ENCODE peak calls at places on chromosomes 11 and 22, in ten cellular contexts. N is Panc1, M is HCT116, O is HepG2, Q is transverse colon, T is stomach, S is GM12892, W is prostate gland, R is GM23338, B is GM12878. L is an unnamed sample.

GRCh38 chr22:41445171-41446056 is 1.2 kb downstream of the TOB2 start:
- DNase-seq in N (no peak), M (no peak), Q (peak), W (peak), B (no peak), S (no peak), R (peak), O (no peak), T (peak), L (no peak)

GRCh38 chr11:118899706-118900360 is 16.1 kb downstream of the CXCR5 start:
- DNase-seq in M (no peak), B (no peak), N (no peak), W (no peak), T (no peak), O (no peak), R (no peak), Q (no peak), S (no peak), L (no peak)

GRCh38 chr11:9774591-9775392 is 110.9 kb downstream of the SWAP70 start:
- DNase-seq in Q (no peak), T (no peak), R (no peak), S (no peak), B (no peak), O (no peak), N (no peak), M (no peak), W (no peak), L (no peak)

GRCh38 chr22:19767427-19768380 is 7.1 kb downstream of the TBX1 start:
- DNase-seq in W (no peak), T (no peak), R (peak), S (no peak), B (no peak), M (peak), N (no peak), Q (no peak), O (peak), L (no peak)

GRCh38 chr11:45511566-45511965 is 153.9 kb downstream of the CHST1 start:
- DNase-seq in O (no peak), W (no peak), T (no peak), M (no peak), R (no peak), Q (no peak), N (no peak), B (no peak), S (no peak), L (no peak)

GRCh38 chr11:134471341-134472187 is 59.5 kb upstream of the B3GAT1 start:
- DNase-seq in M (no peak), W (no peak), T (no peak), O (no peak), S (no peak), R (no peak), B (no peak), Q (no peak), N (no peak), L (no peak)

GRCh38 chr11:8099291-8099899 is 18.4 kb downstream of the TUB start:
- DNase-seq in T (peak), N (peak), W (peak), M (peak), B (no peak), O (peak), R (peak), S (no peak), Q (peak), L (no peak)

GRCh38 chr11:114563077-114563476 is 3.4 kb upstream of the NXPE1 start:
- DNase-seq in T (no peak), N (no peak), B (no peak), S (no peak), O (no peak), Q (no peak), W (no peak), R (no peak), M (peak), L (no peak)

GRCh38 chr11:106482920-106483761 is 405.7 kb downstream of the AASDHPPT start:
- DNase-seq in W (no peak), M (no peak), Q (no peak), T (no peak), N (peak), B (no peak), S (no peak), O (peak), R (no peak), L (no peak)

GRCh38 chr11:28542556-28542955 is 434.4 kb downstream of the METTL15 start:
- DNase-seq in T (no peak), B (no peak), Q (no peak), R (no peak), M (no peak), S (no peak), N (no peak), W (no peak), O (no peak), L (no peak)

GRCh38 chr22:27116295-27116694 is 458.9 kb downstream of the MIAT start:
- DNase-seq in Q (no peak), W (peak), T (no peak), R (no peak), N (no peak), S (no peak), M (no peak), B (no peak), O (no peak), L (no peak)

GRCh38 chr22:50114221-50114981 is 24.6 kb downstream of the MOV10L1 start:
- DNase-seq in M (no peak), R (no peak), Q (no peak), O (no peak), T (no peak), N (no peak), B (no peak), S (no peak), W (no peak), L (no peak)

GRCh38 chr22:26553056-26553752 is 36.7 kb downstream of the TPST2 start:
- DNase-seq in O (no peak), B (no peak), T (no peak), S (no peak), N (no peak), W (no peak), R (no peak), Q (no peak), M (no peak), L (no peak)

GRCh38 chr11:46367244-46367915 is 14.1 kb upstream of the MDK start:
- DNase-seq in O (peak), R (peak), B (no peak), N (no peak), S (peak), Q (peak), W (peak), T (peak), M (no peak), L (no peak)

GRCh38 chr11:122721964-122722266 is 66.4 kb downstream of the UBASH3B start:
- DNase-seq in M (peak), S (no peak), W (no peak), N (no peak), Q (no peak), O (no peak), R (no peak), T (no peak), B (no peak), L (no peak)

GRCh38 chr11:93054881-93055280 is 85.4 kb downstream of the MTNR1B start:
- DNase-seq in R (no peak), Q (no peak), S (no peak), W (no peak), N (peak), T (no peak), M (peak), B (no peak), O (peak), L (no peak)

GRCh38 chr11:57311109-57311936 is 13.4 kb downstream of the TNKS1BP1 start:
- DNase-seq in S (peak), N (no peak), Q (peak), B (peak), W (peak), O (peak), T (peak), R (peak), M (peak), L (peak)

GRCh38 chr11:4539603-4540219 is 5.3 kb upstream of the OR52M1 start:
- DNase-seq in S (peak), Q (peak), T (peak), R (peak), W (peak), M (no peak), N (peak), O (peak), B (no peak), L (peak)

GRCh38 chr11:75406338-75406777 is 7.0 kb downstream of the RPS3 start:
- DNase-seq in N (no peak), R (no peak), B (no peak), O (no peak), Q (no peak), W (no peak), S (no peak), T (no peak), M (no peak), L (no peak)

GRCh38 chr11:65637794-65638317 is at the start of gene SIPA1:
- DNase-seq in S (peak), M (peak), Q (peak), R (peak), W (peak), O (peak), N (peak), B (no peak), T (peak), L (peak)

GRCh38 chr11:64186205-64187165 is 514 bp downstream of the STIP1 start:
- DNase-seq in Q (peak), N (no peak), O (no peak), B (no peak), M (no peak), S (no peak), R (peak), W (peak), T (no peak), L (no peak)

GRCh38 chr22:46971776-46972150 is 209.3 kb downstream of the TBC1D22A start:
- DNase-seq in M (no peak), R (no peak), N (no peak), W (no peak), B (no peak), O (no peak), S (no peak), T (no peak), Q (no peak), L (no peak)

GRCh38 chr11:73236879-73237278 is 18.8 kb downstream of the P2RY2 start:
- DNase-seq in S (peak), W (no peak), T (peak), Q (peak), O (peak), B (no peak), N (peak), M (peak), R (peak), L (peak)

GRCh38 chr22:39388261-39389011 is 11.1 kb upstream of the TAB1 start:
- DNase-seq in W (peak), O (peak), M (peak), T (peak), N (no peak), R (peak), S (peak), B (no peak), Q (peak), L (peak)

GRCh38 chr11:33530824-33531223 is 169.8 kb downstream of the C11orf91 start:
- DNase-seq in B (no peak), M (no peak), W (no peak), R (no peak), O (no peak), N (no peak), T (no peak), Q (no peak), S (no peak), L (no peak)

GRCh38 chr22:42993651-42994275 is 21.2 kb downstream of the PACSIN2 start:
- DNase-seq in S (no peak), O (peak), M (no peak), T (peak), N (no peak), R (no peak), Q (no peak), B (no peak), W (peak), L (no peak)

GRCh38 chr11:123454060-123454651 is 24.1 kb downstream of the GRAMD1B start:
- DNase-seq in Q (peak), T (no peak), R (no peak), B (no peak), N (no peak), W (no peak), O (no peak), M (peak), S (no peak), L (no peak)

GRCh38 chr11:12288212-12288933 is 89.0 kb upstream of the PARVA start:
- DNase-seq in Q (peak), B (no peak), W (peak), N (peak), T (peak), M (peak), O (peak), R (peak), S (peak), L (peak)

GRCh38 chr11:11243258-11243789 is 109.7 kb downstream of the CSNK2A3 start:
- DNase-seq in R (no peak), M (no peak), O (no peak), T (no peak), S (no peak), N (no peak), W (no peak), B (no peak), Q (no peak), L (no peak)

GRCh38 chr22:30435674-30436126 is 10.1 kb downstream of the MTFP1 start:
- DNase-seq in R (no peak), N (no peak), B (no peak), M (peak), O (no peak), S (no peak), Q (peak), W (no peak), T (peak), L (no peak)

GRCh38 chr11:77842451-77843121 is 21.6 kb downstream of the AAMDC start:
- DNase-seq in B (no peak), T (no peak), W (no peak), M (no peak), Q (no peak), R (no peak), N (no peak), O (no peak), S (no peak), L (no peak)

DNA sequence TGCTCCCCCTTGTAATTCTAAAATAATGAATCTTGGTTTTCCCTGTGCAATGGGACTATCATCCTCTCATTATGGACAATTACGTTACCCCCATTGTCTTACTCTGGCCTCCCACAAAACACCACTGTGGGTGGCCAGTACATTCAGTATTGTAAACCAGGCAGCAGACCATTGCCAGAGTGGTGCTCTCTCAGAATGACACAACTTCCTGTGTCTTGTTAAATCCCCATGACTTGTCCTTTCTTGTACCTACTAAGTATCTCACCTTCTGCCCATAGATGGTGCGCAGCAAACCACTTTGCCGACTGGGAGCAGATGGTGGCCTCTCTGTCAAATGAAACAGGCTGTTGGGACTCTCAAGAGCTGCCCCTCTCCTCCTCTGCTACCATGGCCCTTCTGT is 287.1 kb upstream of the RAG2 start:
- DNase-seq in S (no peak), N (no peak), Q (no peak), O (no peak), B (no peak), M (no peak), R (no peak), W (no peak), T (no peak), L (no peak)
- TF ChIP-seq POLR2AphosphoS5 in S (no peak), N (no peak), Q (no peak), O (no peak), B (no peak), M (no peak), R (no peak), W (no peak), T (no peak), L (no peak)

GRCh38 chr22:44736581-44737413 is 15.6 kb upstream of the ARHGAP8 start:
- DNase-seq in R (no peak), Q (no peak), W (no peak), O (no peak), T (no peak), B (no peak), S (no peak), N (no peak), M (no peak), L (no peak)

GRCh38 chr22:44737414-44738346 is 14.7 kb upstream of the ARHGAP8 start:
- DNase-seq in B (no peak), R (no peak), O (no peak), W (no peak), T (no peak), N (no peak), M (no peak), Q (no peak), S (no peak), L (no peak)

GRCh38 chr22:44738347-44738715 is 14.0 kb upstream of the ARHGAP8 start:
- DNase-seq in B (no peak), O (peak), R (no peak), N (no peak), M (no peak), S (no peak), W (no peak), T (peak), Q (peak), L (no peak)

GRCh38 chr22:44740307-44740706 is 12.1 kb upstream of the ARHGAP8 start:
- DNase-seq in R (no peak), N (no peak), B (no peak), T (no peak), S (no peak), O (no peak), W (no peak), Q (no peak), M (no peak), L (no peak)

DNA sequence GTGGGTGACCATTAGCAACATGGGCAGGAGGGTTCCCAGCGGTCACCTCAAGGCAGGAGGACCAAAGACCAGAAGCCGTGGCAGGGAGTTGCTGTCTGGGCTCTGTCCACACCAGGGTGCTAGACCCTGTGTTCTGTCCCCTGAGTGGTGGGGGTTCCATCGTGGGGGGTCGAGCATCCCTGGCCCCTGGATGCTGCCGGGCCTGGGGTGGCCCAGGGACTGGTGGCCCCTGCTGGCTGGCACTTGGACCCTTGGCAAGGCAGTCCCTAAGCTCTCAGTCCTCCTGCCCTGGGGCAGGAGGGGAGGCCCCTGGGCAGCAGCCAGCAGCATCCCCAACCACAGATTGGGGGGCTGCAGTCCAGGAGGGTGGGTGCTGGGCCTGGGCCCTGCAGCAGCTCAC is 13.4 kb upstream of the ARHGAP8 start:
- DNase-seq in B (no peak), O (no peak), T (no peak), W (no peak), S (no peak), R (no peak), N (no peak), M (no peak), Q (no peak), L (no peak)
- TF ChIP-seq POLR2AphosphoS5 in B (no peak), O (no peak), T (no peak), W (no peak), S (no peak), R (no peak), N (no peak), M (no peak), Q (no peak), L (no peak)

GRCh38 chr11:128052912-128053641 is 534.3 kb downstream of the ETS1 start:
- DNase-seq in W (no peak), S (no peak), R (no peak), N (no peak), B (no peak), Q (no peak), O (no peak), M (no peak), T (no peak), L (no peak)
- TF ChIP-seq POLR2AphosphoS5 in W (peak), S (no peak), R (no peak), N (no peak), B (no peak), Q (no peak), O (no peak), M (no peak), T (no peak), L (no peak)

GRCh38 chr11:126886085-126886484 is 114.5 kb downstream of the KIRREL3 start:
- DNase-seq in B (no peak), W (no peak), T (no peak), O (no peak), N (no peak), S (no peak), M (no peak), R (no peak), Q (no peak), L (no peak)
- TF ChIP-seq POLR2AphosphoS5 in B (no peak), W (no peak), T (no peak), O (no peak), N (no peak), S (no peak), M (no peak), R (no peak), Q (no peak), L (no peak)

DNA sequence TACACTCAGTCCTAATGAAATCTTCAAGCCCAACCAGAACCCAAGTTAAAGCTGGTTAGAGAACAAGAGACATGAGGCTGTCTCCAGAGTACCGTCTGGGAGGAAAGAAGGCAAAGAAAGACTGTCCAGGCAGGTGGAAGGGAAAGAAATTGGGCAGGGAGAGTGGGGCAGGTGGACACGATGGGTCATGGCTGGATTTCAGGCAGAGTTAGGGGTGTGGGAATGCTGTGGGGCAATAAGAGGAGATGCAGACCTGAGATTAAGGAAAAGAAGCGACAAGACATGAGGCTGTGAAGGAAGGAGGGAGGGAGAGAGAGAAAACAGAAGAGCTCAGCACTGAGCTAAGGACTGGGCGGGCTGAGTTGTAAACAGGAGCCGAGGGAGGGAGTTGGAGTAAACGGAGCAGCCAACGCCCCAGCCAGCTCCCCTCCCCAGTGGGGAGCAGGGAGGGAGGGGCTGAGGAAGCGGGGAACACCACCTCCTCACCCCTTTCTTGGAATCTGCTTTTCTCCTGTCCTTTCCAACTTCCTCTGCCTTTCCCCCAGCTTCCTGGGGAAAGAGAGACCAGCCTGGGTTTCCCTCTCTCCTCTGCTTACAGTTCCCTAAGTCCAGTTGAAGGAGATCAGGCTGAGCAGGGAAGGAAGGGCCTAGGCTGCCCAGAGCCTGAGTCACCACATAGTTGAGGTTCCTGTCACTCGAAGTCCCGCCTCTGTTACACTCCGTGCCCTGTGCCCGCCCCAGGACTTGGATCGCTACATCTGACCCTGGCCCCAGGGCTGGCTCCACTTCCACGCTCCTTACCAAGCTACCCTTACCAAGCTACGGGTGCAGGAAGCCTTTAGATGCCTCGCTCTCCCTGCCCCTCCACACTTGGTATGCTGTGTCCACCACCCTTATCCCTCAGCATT is 6.6 kb upstream of the AHNAK start:
- DNase-seq in O (no peak), S (no peak), R (peak), N (peak), M (peak), B (no peak), T (peak), W (peak), Q (peak), L (no peak)
- TF ChIP-seq POLR2AphosphoS5 in O (no peak), S (no peak), R (no peak), N (peak), M (peak), B (no peak), T (peak), W (peak), Q (peak), L (no peak)

DNA sequence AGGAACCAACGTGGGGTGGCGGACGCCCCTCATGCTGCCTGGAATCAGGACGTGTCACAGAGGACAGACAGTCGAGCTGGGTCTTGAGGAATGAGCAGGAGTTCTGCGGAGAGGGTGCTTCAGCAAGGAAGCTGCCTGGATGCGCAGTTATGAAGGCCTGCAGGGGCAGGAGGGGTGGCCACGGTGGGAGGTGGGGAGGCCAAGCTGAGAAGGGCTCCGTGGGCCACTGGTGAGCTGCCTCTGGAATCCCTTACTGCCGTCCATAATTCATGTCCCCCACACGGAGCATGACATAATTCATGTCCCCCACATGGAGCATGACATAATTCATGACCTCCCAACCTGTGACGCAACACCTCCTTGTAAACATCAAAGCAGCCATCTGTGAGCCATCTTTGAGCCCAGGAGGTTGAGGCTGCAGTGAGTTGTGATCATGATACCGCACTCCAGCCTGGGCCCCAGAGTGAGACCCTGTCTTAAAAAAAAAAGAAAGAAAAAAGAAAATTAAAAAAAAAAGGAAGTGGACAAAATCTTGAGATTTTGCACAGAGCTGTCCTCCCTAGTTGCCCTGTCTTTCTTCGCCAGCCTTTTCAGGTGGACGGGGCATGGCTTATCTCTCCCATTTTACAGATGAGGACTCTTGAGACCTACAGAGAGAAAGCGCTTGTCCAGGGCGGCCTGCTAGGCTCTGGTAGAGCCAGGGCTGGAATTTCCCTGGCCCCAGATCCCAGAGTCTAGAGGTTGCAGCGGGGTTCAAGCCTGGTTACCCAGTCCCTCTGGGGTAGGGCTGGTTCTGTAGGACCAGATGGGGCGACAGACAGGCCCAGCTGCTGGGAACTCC is 24.3 kb upstream of the PICK1 start:
- DNase-seq in B (no peak), S (no peak), T (no peak), N (no peak), O (peak), M (no peak), W (no peak), R (no peak), Q (no peak), L (no peak)
- TF ChIP-seq POLR2AphosphoS5 in B (no peak), S (no peak), T (peak), N (no peak), O (no peak), M (no peak), W (peak), R (no peak), Q (no peak), L (no peak)

L was measured in GM12891.